ENCODE peak calls at places on chromosomes 1 and 21, in five cellular contexts. M, F, A, E and Y are unnamed samples.

GRCh38 chr1:185719021-185719420 is 15.2 kb upstream of the HMCN1 start:
- DNase-seq in M (no peak), F (peak), A (no peak), E (peak), Y (no peak)

GRCh38 chr1:72197786-72198185 is 84.6 kb downstream of the NEGR1 start:
- DNase-seq in M (no peak), F (no peak), A (no peak), E (no peak), Y (no peak)

GRCh38 chr1:195415584-195415983 is 1192.7 kb downstream of the KCNT2 start:
- DNase-seq in M (no peak), F (no peak), A (no peak), E (no peak), Y (no peak)

GRCh38 chr21:41651396-41651795 is 115.5 kb downstream of the RIPK4 start:
- DNase-seq in M (no peak), F (no peak), A (no peak), E (no peak), Y (no peak)

GRCh38 chr1:24351918-24352637 is 32.9 kb downstream of the GRHL3 start:
- DNase-seq in M (no peak), F (peak), A (peak), E (peak), Y (no peak)

GRCh38 chr1:235614442-235614954 is 35.1 kb downstream of the GNG4 start:
- DNase-seq in M (no peak), F (no peak), A (no peak), E (no peak), Y (no peak)

GRCh38 chr1:39657923-39658485 is 13.9 kb downstream of the NT5C1A start:
- DNase-seq in M (no peak), F (peak), A (peak), E (peak), Y (peak)

GRCh38 chr1:53277326-53277725 is 39.0 kb upstream of the MAGOH start:
- DNase-seq in M (no peak), F (no peak), A (no peak), E (no peak), Y (no peak)

GRCh38 chr1:59170659-59171058 is 126.2 kb upstream of the FGGY start:
- DNase-seq in M (no peak), F (no peak), A (no peak), E (no peak), Y (no peak)

GRCh38 chr1:219066631-219067349 is 106.9 kb upstream of the LYPLAL1 start:
- DNase-seq in M (peak), F (no peak), A (no peak), E (peak), Y (no peak)

GRCh38 chr1:201570886-201571624 is 32.1 kb downstream of the NAV1 start:
- DNase-seq in M (peak), F (no peak), A (no peak), E (no peak), Y (no peak)

GRCh38 chr1:112388436-112388835 is 7.6 kb upstream of the CTTNBP2NL start:
- DNase-seq in M (no peak), F (no peak), A (no peak), E (no peak), Y (no peak)

GRCh38 chr1:111199881-111200801 is at the start of gene DENND2D:
- DNase-seq in M (no peak), F (peak), A (peak), E (no peak), Y (peak)

GRCh38 chr1:101216623-101217022 is 20.2 kb upstream of the S1PR1 start:
- DNase-seq in M (no peak), F (no peak), A (no peak), E (no peak), Y (no peak)

GRCh38 chr1:6672558-6672957 is 29.1 kb downstream of the DNAJC11 start:
- DNase-seq in M (no peak), F (peak), A (no peak), E (no peak), Y (no peak)

GRCh38 chr1:38680801-38681510 is 178.6 kb downstream of the RRAGC start:
- DNase-seq in M (no peak), F (no peak), A (no peak), E (no peak), Y (no peak)

GRCh38 chr1:67058761-67059160 is 4.8 kb upstream of the SLC35D1 start:
- DNase-seq in M (no peak), F (no peak), A (no peak), E (peak), Y (no peak)

GRCh38 chr1:24699628-24700027 is 45.6 kb upstream of the CLIC4 start:
- DNase-seq in M (peak), F (no peak), A (no peak), E (peak), Y (no peak)

GRCh38 chr1:56584910-56585528 is 5.7 kb upstream of the PLPP3 start:
- DNase-seq in M (peak), F (no peak), A (no peak), E (peak), Y (no peak)

GRCh38 chr1:45843474-45843905 is 40.1 kb downstream of the MAST2 start:
- DNase-seq in M (peak), F (no peak), A (no peak), E (peak), Y (no peak)

GRCh38 chr1:11256299-11256698 is 6.1 kb downstream of the MTOR start:
- DNase-seq in M (no peak), F (no peak), A (no peak), E (no peak), Y (no peak)

GRCh38 chr1:19606817-19607706 is 37.0 kb upstream of the NBL1 start:
- DNase-seq in M (no peak), F (no peak), A (peak), E (peak), Y (no peak)

GRCh38 chr1:11908139-11909021 is 17.8 kb downstream of the KIAA2013 start:
- DNase-seq in M (peak), F (peak), A (peak), E (peak), Y (peak)

GRCh38 chr1:160797861-160798273 is 1.9 kb downstream of the LY9 start:
- DNase-seq in M (no peak), F (no peak), A (peak), E (no peak), Y (peak)

GRCh38 chr1:159474926-159475325 is 35.4 kb downstream of the OR10J1 start:
- DNase-seq in M (no peak), F (no peak), A (no peak), E (no peak), Y (no peak)

GRCh38 chr1:221725683-221726330 is 16.1 kb downstream of the DUSP10 start:
- DNase-seq in M (no peak), F (no peak), A (no peak), E (peak), Y (no peak)

GRCh38 chr1:60981357-60981756 is 101.0 kb upstream of the NFIA start:
- DNase-seq in M (no peak), F (no peak), A (no peak), E (no peak), Y (no peak)

GRCh38 chr1:21822349-21822748 is 10.3 kb downstream of the LDLRAD2 start:
- DNase-seq in M (no peak), F (no peak), A (no peak), E (no peak), Y (no peak)